ENCODE peak calls at places on chromosome 7, in eight cellular contexts. One of them, this sample, is unnamed. For H3K4me1 and H3K9me3, the result is how much of the 10 kb centered on the place peaks cover.

GRCh38 chr7:99325597-99326407 is at the start of gene ARPC1A:
- DNase-seq in fibroblast of lung: peak
- DNase-seq in HepG2: peak
- DNase-seq in body of pancreas: peak
- DNase-seq in cardiac muscle cell: peak
- DNase-seq in psoas muscle: peak
- DNase-seq in CD8-positive, alpha-beta T cell: peak
- DNase-seq in tibial nerve: peak
- DNase-seq in this sample: peak

GRCh38 chr7:91083855-91084644 is 180.2 kb upstream of the FZD1 start:
- DNase-seq in fibroblast of lung: no peak
- DNase-seq in HepG2: no peak
- DNase-seq in body of pancreas: peak
- DNase-seq in cardiac muscle cell: no peak
- DNase-seq in psoas muscle: no peak
- DNase-seq in CD8-positive, alpha-beta T cell: no peak
- DNase-seq in tibial nerve: no peak
- DNase-seq in this sample: no peak

GRCh38 chr7:54712777-54713176 is 46.2 kb downstream of the SEC61G start:
- DNase-seq in fibroblast of lung: no peak
- DNase-seq in HepG2: no peak
- DNase-seq in body of pancreas: no peak
- DNase-seq in cardiac muscle cell: no peak
- DNase-seq in psoas muscle: no peak
- DNase-seq in CD8-positive, alpha-beta T cell: no peak
- DNase-seq in tibial nerve: no peak
- DNase-seq in this sample: no peak

GRCh38 chr7:116988363-116988989 is 35.2 kb downstream of the ST7 start:
- DNase-seq in fibroblast of lung: no peak
- DNase-seq in HepG2: no peak
- DNase-seq in body of pancreas: no peak
- DNase-seq in cardiac muscle cell: no peak
- DNase-seq in psoas muscle: no peak
- DNase-seq in CD8-positive, alpha-beta T cell: no peak
- DNase-seq in tibial nerve: no peak
- DNase-seq in this sample: no peak

GRCh38 chr7:106643189-106643588 is 17.8 kb downstream of the CCDC71L start:
- DNase-seq in fibroblast of lung: no peak
- DNase-seq in HepG2: no peak
- DNase-seq in body of pancreas: no peak
- DNase-seq in cardiac muscle cell: no peak
- DNase-seq in psoas muscle: no peak
- DNase-seq in CD8-positive, alpha-beta T cell: no peak
- DNase-seq in tibial nerve: no peak
- DNase-seq in this sample: no peak

GRCh38 chr7:131188367-131189339 is 139.0 kb upstream of the MKLN1 start:
- DNase-seq in fibroblast of lung: peak
- DNase-seq in HepG2: peak
- DNase-seq in body of pancreas: peak
- DNase-seq in cardiac muscle cell: no peak
- DNase-seq in psoas muscle: no peak
- DNase-seq in CD8-positive, alpha-beta T cell: peak
- DNase-seq in tibial nerve: no peak
- DNase-seq in this sample: no peak

GRCh38 chr7:142901426-142902259 is 16.1 kb upstream of the TRPV6 start:
- DNase-seq in fibroblast of lung: no peak
- DNase-seq in HepG2: no peak
- DNase-seq in body of pancreas: no peak
- DNase-seq in cardiac muscle cell: no peak
- DNase-seq in psoas muscle: no peak
- DNase-seq in CD8-positive, alpha-beta T cell: no peak
- DNase-seq in tibial nerve: no peak
- DNase-seq in this sample: no peak

GRCh38 chr7:98297619-98298286 is 16.3 kb downstream of the BRI3 start:
- DNase-seq in fibroblast of lung: no peak
- DNase-seq in HepG2: no peak
- DNase-seq in body of pancreas: no peak
- DNase-seq in cardiac muscle cell: no peak
- DNase-seq in psoas muscle: peak
- DNase-seq in CD8-positive, alpha-beta T cell: no peak
- DNase-seq in tibial nerve: no peak
- DNase-seq in this sample: no peak

GRCh38 chr7:106704000-106704840 is 43.3 kb upstream of the CCDC71L start:
- DNase-seq in fibroblast of lung: no peak
- DNase-seq in HepG2: no peak
- DNase-seq in body of pancreas: no peak
- DNase-seq in cardiac muscle cell: no peak
- DNase-seq in psoas muscle: no peak
- DNase-seq in CD8-positive, alpha-beta T cell: no peak
- DNase-seq in tibial nerve: no peak
- DNase-seq in this sample: no peak

GRCh38 chr7:44183386-44183785 is 5.9 kb downstream of the GCK start:
- DNase-seq in fibroblast of lung: no peak
- DNase-seq in HepG2: no peak
- DNase-seq in body of pancreas: no peak
- DNase-seq in cardiac muscle cell: no peak
- DNase-seq in psoas muscle: no peak
- DNase-seq in CD8-positive, alpha-beta T cell: no peak
- DNase-seq in tibial nerve: no peak
- DNase-seq in this sample: no peak

GRCh38 chr7:16509829-16510228 is 16.8 kb upstream of the LRRC72 start:
- DNase-seq in fibroblast of lung: no peak
- DNase-seq in HepG2: no peak
- DNase-seq in body of pancreas: no peak
- DNase-seq in cardiac muscle cell: no peak
- DNase-seq in psoas muscle: no peak
- DNase-seq in CD8-positive, alpha-beta T cell: no peak
- DNase-seq in tibial nerve: no peak
- DNase-seq in this sample: no peak

GRCh38 chr7:151281686-151282085 is 33.2 kb upstream of the SMARCD3 start:
- DNase-seq in fibroblast of lung: no peak
- DNase-seq in HepG2: no peak
- DNase-seq in body of pancreas: no peak
- DNase-seq in cardiac muscle cell: no peak
- DNase-seq in psoas muscle: peak
- DNase-seq in CD8-positive, alpha-beta T cell: no peak
- DNase-seq in tibial nerve: no peak
- DNase-seq in this sample: no peak

GRCh38 chr7:134859783-134860182 is 80.3 kb downstream of the CALD1 start:
- DNase-seq in fibroblast of lung: no peak
- DNase-seq in HepG2: no peak
- DNase-seq in body of pancreas: no peak
- DNase-seq in cardiac muscle cell: no peak
- DNase-seq in psoas muscle: no peak
- DNase-seq in CD8-positive, alpha-beta T cell: no peak
- DNase-seq in tibial nerve: no peak
- DNase-seq in this sample: no peak
- H3K4me1 ChIP-seq in fibroblast of lung: under half
- H3K4me1 ChIP-seq in HepG2: under half
- H3K4me1 ChIP-seq in body of pancreas: under half
- H3K4me1 ChIP-seq in cardiac muscle cell: under half
- H3K4me1 ChIP-seq in psoas muscle: under half
- H3K4me1 ChIP-seq in CD8-positive, alpha-beta T cell: under half
- H3K4me1 ChIP-seq in tibial nerve: under half
- H3K4me1 ChIP-seq in this sample: half or more

DNA sequence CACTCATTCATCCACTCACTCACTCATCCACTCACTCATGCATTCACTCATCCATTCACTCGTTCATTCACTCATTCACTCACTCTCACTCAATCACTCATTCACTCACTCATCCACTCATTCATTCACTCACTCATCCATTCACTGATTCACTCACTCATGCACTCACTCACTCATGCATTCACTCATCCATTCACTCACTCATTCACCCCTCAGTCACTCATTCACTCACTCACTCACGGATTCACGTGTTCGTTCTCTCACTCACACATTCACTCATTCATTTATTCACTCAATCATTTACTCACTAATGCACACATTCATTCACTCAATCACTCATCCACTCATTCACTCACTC is 73.4 kb downstream of the CARD11 start:
- DNase-seq in fibroblast of lung: no peak
- DNase-seq in HepG2: no peak
- DNase-seq in body of pancreas: no peak
- DNase-seq in cardiac muscle cell: no peak
- DNase-seq in psoas muscle: no peak
- DNase-seq in CD8-positive, alpha-beta T cell: no peak
- DNase-seq in tibial nerve: no peak
- DNase-seq in this sample: no peak
- H3K9me3 ChIP-seq in fibroblast of lung: under half
- H3K9me3 ChIP-seq in HepG2: under half
- H3K9me3 ChIP-seq in body of pancreas: under half
- H3K9me3 ChIP-seq in cardiac muscle cell: under half
- H3K9me3 ChIP-seq in psoas muscle: under half
- H3K9me3 ChIP-seq in CD8-positive, alpha-beta T cell: under half
- H3K9me3 ChIP-seq in tibial nerve: under half
- H3K9me3 ChIP-seq in this sample: under half

DNA sequence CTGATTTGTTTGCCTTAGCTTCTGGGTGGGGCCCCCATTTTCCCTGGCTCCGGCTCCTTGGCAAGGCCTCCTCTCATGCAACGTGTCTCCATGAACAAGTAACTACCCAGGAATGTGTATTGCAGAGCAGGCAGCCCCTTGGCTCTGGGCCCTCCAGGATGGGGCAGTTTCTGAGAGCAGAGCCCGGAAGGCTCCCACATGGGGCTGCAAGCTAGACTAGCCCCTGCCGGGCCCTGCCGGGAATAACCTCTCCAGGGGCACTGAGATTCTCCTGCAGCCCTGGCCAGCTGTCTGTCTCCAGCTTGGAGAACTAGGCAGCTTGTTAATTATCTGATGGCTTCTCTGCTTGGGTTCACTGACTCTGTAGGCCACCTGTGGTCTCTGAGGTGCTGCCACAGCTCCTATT is 184.0 kb upstream of the INHBA start:
- DNase-seq in fibroblast of lung: peak
- DNase-seq in HepG2: no peak
- DNase-seq in body of pancreas: peak
- DNase-seq in cardiac muscle cell: no peak
- DNase-seq in psoas muscle: peak
- DNase-seq in CD8-positive, alpha-beta T cell: no peak
- DNase-seq in tibial nerve: peak
- DNase-seq in this sample: peak
- TF ChIP-seq CTCF in fibroblast of lung: peak
- TF ChIP-seq CTCF in HepG2: no peak
- TF ChIP-seq CTCF in body of pancreas: no peak
- TF ChIP-seq CTCF in cardiac muscle cell: peak
- TF ChIP-seq CTCF in psoas muscle: no peak
- TF ChIP-seq CTCF in CD8-positive, alpha-beta T cell: no peak
- TF ChIP-seq CTCF in tibial nerve: no peak
- TF ChIP-seq CTCF in this sample: no peak

GRCh38 chr7:139747662-139748372 is 30.0 kb downstream of the HIPK2 start:
- DNase-seq in fibroblast of lung: no peak
- DNase-seq in HepG2: no peak
- DNase-seq in body of pancreas: no peak
- DNase-seq in cardiac muscle cell: no peak
- DNase-seq in psoas muscle: no peak
- DNase-seq in CD8-positive, alpha-beta T cell: no peak
- DNase-seq in tibial nerve: no peak
- DNase-seq in this sample: no peak
- H3K4me1 ChIP-seq in fibroblast of lung: under half
- H3K4me1 ChIP-seq in HepG2: half or more
- H3K4me1 ChIP-seq in body of pancreas: under half
- H3K4me1 ChIP-seq in cardiac muscle cell: under half
- H3K4me1 ChIP-seq in psoas muscle: half or more
- H3K4me1 ChIP-seq in CD8-positive, alpha-beta T cell: under half
- H3K4me1 ChIP-seq in tibial nerve: under half
- H3K4me1 ChIP-seq in this sample: under half

DNA sequence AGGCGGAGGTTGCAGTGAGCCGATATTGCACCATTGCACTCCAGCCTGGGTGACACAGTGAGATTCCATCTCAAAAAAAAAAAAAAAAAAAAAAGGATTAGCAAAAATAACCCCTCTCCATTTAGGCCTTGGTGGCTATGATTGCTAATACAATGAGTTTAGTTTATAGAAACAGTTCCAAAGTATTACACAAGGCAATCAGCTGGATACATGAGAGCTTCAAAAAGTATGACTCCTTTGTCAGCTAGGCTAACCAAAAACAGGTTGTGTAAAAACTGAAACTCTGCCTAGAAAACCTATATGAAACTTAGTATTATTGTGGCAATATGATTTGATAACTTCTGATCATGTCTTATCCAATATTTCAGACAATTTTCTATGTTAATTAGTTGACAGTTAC is 57.2 kb downstream of the SUGCT start:
- DNase-seq in fibroblast of lung: peak
- DNase-seq in HepG2: no peak
- DNase-seq in body of pancreas: no peak
- DNase-seq in cardiac muscle cell: no peak
- DNase-seq in psoas muscle: no peak
- DNase-seq in CD8-positive, alpha-beta T cell: no peak
- DNase-seq in tibial nerve: no peak
- DNase-seq in this sample: no peak
- H3K9me3 ChIP-seq in fibroblast of lung: under half
- H3K9me3 ChIP-seq in HepG2: under half
- H3K9me3 ChIP-seq in body of pancreas: under half
- H3K9me3 ChIP-seq in cardiac muscle cell: under half
- H3K9me3 ChIP-seq in psoas muscle: under half
- H3K9me3 ChIP-seq in CD8-positive, alpha-beta T cell: under half
- H3K9me3 ChIP-seq in tibial nerve: under half
- H3K9me3 ChIP-seq in this sample: under half

DNA sequence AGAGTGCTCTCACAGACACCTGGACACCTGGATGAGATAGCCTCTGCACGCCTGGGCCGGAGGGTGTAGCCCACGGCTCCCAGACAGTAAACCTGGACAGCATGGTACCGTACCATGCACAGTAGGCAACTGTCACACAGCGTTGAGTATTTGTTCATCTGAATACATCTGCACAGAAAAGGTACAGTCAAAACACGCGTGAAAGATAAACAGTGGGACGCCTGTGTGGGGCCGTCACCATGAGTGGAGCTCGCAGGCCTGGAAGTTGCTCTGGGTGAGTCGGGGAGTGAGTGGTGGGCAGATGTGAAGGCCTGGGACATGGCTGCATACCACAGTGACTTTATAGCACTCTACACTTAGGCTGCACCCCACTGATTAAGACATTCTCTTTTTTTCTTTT is 280.0 kb upstream of the SHH start:
- DNase-seq in fibroblast of lung: no peak
- DNase-seq in HepG2: no peak
- DNase-seq in body of pancreas: no peak
- DNase-seq in cardiac muscle cell: no peak
- DNase-seq in psoas muscle: no peak
- DNase-seq in CD8-positive, alpha-beta T cell: no peak
- DNase-seq in tibial nerve: no peak
- DNase-seq in this sample: no peak
- TF ChIP-seq CTCF in fibroblast of lung: no peak
- TF ChIP-seq CTCF in HepG2: no peak
- TF ChIP-seq CTCF in body of pancreas: no peak
- TF ChIP-seq CTCF in cardiac muscle cell: no peak
- TF ChIP-seq CTCF in psoas muscle: no peak
- TF ChIP-seq CTCF in CD8-positive, alpha-beta T cell: no peak
- TF ChIP-seq CTCF in tibial nerve: no peak
- TF ChIP-seq CTCF in this sample: no peak

DNA sequence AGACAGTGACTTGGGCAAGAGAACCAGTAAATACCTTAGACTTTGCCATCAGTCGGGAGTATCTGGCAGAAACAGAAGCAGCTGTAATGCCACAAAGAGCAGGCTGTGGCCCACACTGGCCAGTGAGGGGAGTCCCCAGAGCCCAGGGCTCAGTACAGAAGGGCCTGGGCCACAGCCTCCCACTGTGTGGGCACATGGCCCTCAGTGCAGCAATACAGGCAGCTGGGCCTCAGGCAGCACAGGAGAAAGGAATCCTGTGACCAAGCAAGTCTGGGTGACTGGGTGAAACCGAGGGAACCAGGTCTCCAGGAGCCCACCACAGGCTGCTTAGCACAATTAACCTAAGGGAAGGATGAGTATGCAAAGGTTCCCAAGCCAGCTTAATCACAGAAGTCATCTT is 14.0 kb downstream of the WDR91 start:
- DNase-seq in fibroblast of lung: no peak
- DNase-seq in HepG2: no peak
- DNase-seq in body of pancreas: no peak
- DNase-seq in cardiac muscle cell: no peak
- DNase-seq in psoas muscle: no peak
- DNase-seq in CD8-positive, alpha-beta T cell: no peak
- DNase-seq in tibial nerve: no peak
- DNase-seq in this sample: no peak
- H3K4me1 ChIP-seq in fibroblast of lung: under half
- H3K4me1 ChIP-seq in HepG2: under half
- H3K4me1 ChIP-seq in body of pancreas: half or more
- H3K4me1 ChIP-seq in cardiac muscle cell: under half
- H3K4me1 ChIP-seq in psoas muscle: under half
- H3K4me1 ChIP-seq in CD8-positive, alpha-beta T cell: under half
- H3K4me1 ChIP-seq in tibial nerve: under half
- H3K4me1 ChIP-seq in this sample: under half

This sample was measured in thoracic aorta.